ENCODE peak calls at places on chromosomes 6 and 20, in four cellular contexts. Q, J, T and Y are unnamed samples.

GRCh38 chr6:133938533-133938932 is 14.5 kb upstream of the TBPL1 start:
- DNase-seq in J (no peak), Q (no peak), T (no peak), Y (no peak)

GRCh38 chr20:63966944-63967322 is 2.8 kb downstream of the ZNF512B start:
- DNase-seq in Q (no peak), T (peak), J (no peak), Y (no peak)

GRCh38 chr6:128515550-128516513 is 4.6 kb downstream of the PTPRK start:
- DNase-seq in T (no peak), Q (no peak), J (no peak), Y (no peak)

GRCh38 chr6:102229271-102229670 is 835.8 kb downstream of the GRIK2 start:
- DNase-seq in T (no peak), Q (no peak), J (no peak), Y (no peak)

GRCh38 chr6:68196645-68197044 is 438.4 kb upstream of the ADGRB3 start:
- DNase-seq in Q (no peak), J (no peak), T (no peak), Y (no peak)

GRCh38 chr6:35694462-35694861 is 5.7 kb upstream of the FKBP5 start:
- DNase-seq in T (no peak), J (no peak), Q (no peak), Y (no peak)

GRCh38 chr6:11366934-11367637 is 134.6 kb upstream of the NEDD9 start:
- DNase-seq in Q (no peak), T (no peak), J (no peak), Y (no peak)

GRCh38 chr6:132344811-132345210 is 56.5 kb downstream of the MOXD1 start:
- DNase-seq in T (no peak), J (no peak), Q (no peak), Y (no peak)

GRCh38 chr20:39943336-39943735 is 745.7 kb downstream of the MAFB start:
- DNase-seq in J (no peak), Q (no peak), T (no peak), Y (no peak)

GRCh38 chr6:168411130-168411529 is 29.9 kb upstream of the SMOC2 start:
- DNase-seq in T (no peak), Q (no peak), J (no peak), Y (no peak)

GRCh38 chr20:53692465-53693067 is 98.9 kb upstream of the ZNF217 start:
- DNase-seq in Q (peak), T (peak), J (no peak), Y (no peak)

GRCh38 chr6:14542670-14543366 is 425.2 kb downstream of the CD83 start:
- DNase-seq in J (no peak), T (peak), Q (no peak), Y (no peak)

GRCh38 chr6:158417760-158418098 is 105.5 kb downstream of the TULP4 start:
- DNase-seq in Q (no peak), J (no peak), T (no peak), Y (no peak)

GRCh38 chr6:56708810-56709597 is 66.3 kb upstream of the DST start:
- DNase-seq in J (no peak), Q (no peak), T (no peak), Y (no peak)

GRCh38 chr6:159790947-159791598 is 806 bp downstream of the MRPL18 start:
- DNase-seq in Q (no peak), J (no peak), T (peak), Y (no peak)

GRCh38 chr6:110877154-110877564 is 2.6 kb downstream of the AMD1 start:
- DNase-seq in T (no peak), J (no peak), Q (no peak), Y (no peak)

GRCh38 chr6:24718449-24719124 is 367 bp downstream of the C6orf62 start:
- DNase-seq in Q (no peak), T (no peak), J (no peak), Y (no peak)

GRCh38 chr20:5863040-5863811 is 87.1 kb downstream of the TRMT6 start:
- DNase-seq in Q (peak), J (no peak), T (peak), Y (no peak)

GRCh38 chr6:74927299-74927698 is 278.6 kb downstream of the COL12A1 start:
- DNase-seq in Q (no peak), J (no peak), T (no peak), Y (no peak)

GRCh38 chr20:55354700-55355099 is 650.6 kb downstream of the CBLN4 start:
- DNase-seq in Q (no peak), J (no peak), T (no peak), Y (no peak)

GRCh38 chr6:139748353-139749146 is 374.1 kb upstream of the CITED2 start:
- DNase-seq in T (no peak), Q (no peak), J (no peak), Y (no peak)

GRCh38 chr20:59125909-59126308 is 37.7 kb upstream of the ZNF831 start:
- DNase-seq in J (no peak), Q (no peak), T (no peak), Y (no peak)

GRCh38 chr20:63099426-63100267 is 92.9 kb upstream of the BHLHE23 start:
- DNase-seq in T (peak), Q (no peak), J (peak), Y (no peak)

GRCh38 chr6:33771342-33772113 is 17.4 kb downstream of the LEMD2 start:
- DNase-seq in Q (peak), T (peak), J (peak), Y (peak)

GRCh38 chr20:14521436-14521835 is 184.0 kb upstream of the FLRT3 start:
- DNase-seq in J (no peak), T (no peak), Q (no peak), Y (no peak)

GRCh38 chr6:166167801-166168615 is at the start of gene TBXT:
- DNase-seq in T (no peak), Q (no peak), J (no peak), Y (no peak)

GRCh38 chr20:24208652-24209051 is 220.1 kb upstream of the GGTLC1 start:
- DNase-seq in T (no peak), J (no peak), Q (no peak), Y (no peak)

GRCh38 chr20:60052322-60052721 is 94.1 kb downstream of the CDH26 start:
- DNase-seq in J (no peak), T (no peak), Q (no peak), Y (no peak)

GRCh38 chr6:6392214-6393068 is 72.0 kb upstream of the F13A1 start:
- DNase-seq in Q (no peak), T (no peak), J (no peak), Y (no peak)

GRCh38 chr6:107769053-107769658 is 55.0 kb downstream of the SCML4 start:
- DNase-seq in Q (no peak), T (no peak), J (no peak), Y (no peak)